ENCODE peak calls at places on chromosomes 13 and 19, in ten cellular contexts. One of them, this sample, is unnamed.

GRCh38 chr13:35139591-35139990 is 197.5 kb downstream of the NBEA start:
- DNase-seq in left colon: no peak
- DNase-seq in ovary: no peak
- DNase-seq in mesenteric fat pad: no peak
- DNase-seq in left cardiac atrium: no peak
- DNase-seq in RWPE1: no peak
- DNase-seq in HTR-8/SVneo: peak
- DNase-seq in mammary epithelial cell: no peak
- DNase-seq in T-cell: no peak
- DNase-seq in activated effector memory CD4-positive, alpha-beta T cell treated with anti-CD3 and anti-CD28 coated beads, Interleukin-2, amount 50 U/mL, for 16 hours: no peak
- DNase-seq in this sample: no peak

GRCh38 chr19:2812414-2813234 is 7.0 kb upstream of the ZNF554 start:
- DNase-seq in left colon: no peak
- DNase-seq in ovary: no peak
- DNase-seq in mesenteric fat pad: no peak
- DNase-seq in left cardiac atrium: no peak
- DNase-seq in RWPE1: no peak
- DNase-seq in HTR-8/SVneo: no peak
- DNase-seq in mammary epithelial cell: no peak
- DNase-seq in T-cell: no peak
- DNase-seq in activated effector memory CD4-positive, alpha-beta T cell treated with anti-CD3 and anti-CD28 coated beads, Interleukin-2, amount 50 U/mL, for 16 hours: no peak
- DNase-seq in this sample: no peak

GRCh38 chr19:40614595-40615411 is 13.6 kb downstream of the LTBP4 start:
- DNase-seq in left colon: peak
- DNase-seq in ovary: peak
- DNase-seq in mesenteric fat pad: no peak
- DNase-seq in left cardiac atrium: peak
- DNase-seq in RWPE1: peak
- DNase-seq in HTR-8/SVneo: peak
- DNase-seq in mammary epithelial cell: peak
- DNase-seq in T-cell: peak
- DNase-seq in activated effector memory CD4-positive, alpha-beta T cell treated with anti-CD3 and anti-CD28 coated beads, Interleukin-2, amount 50 U/mL, for 16 hours: peak
- DNase-seq in this sample: peak

GRCh38 chr19:10852098-10852800 is 4.0 kb downstream of the C19orf38 start:
- DNase-seq in left colon: no peak
- DNase-seq in ovary: no peak
- DNase-seq in mesenteric fat pad: no peak
- DNase-seq in left cardiac atrium: no peak
- DNase-seq in RWPE1: no peak
- DNase-seq in HTR-8/SVneo: peak
- DNase-seq in mammary epithelial cell: peak
- DNase-seq in T-cell: no peak
- DNase-seq in activated effector memory CD4-positive, alpha-beta T cell treated with anti-CD3 and anti-CD28 coated beads, Interleukin-2, amount 50 U/mL, for 16 hours: no peak
- DNase-seq in this sample: no peak

GRCh38 chr19:13849991-13850909 is 26.7 kb upstream of the NANOS3 start:
- DNase-seq in left colon: peak
- DNase-seq in ovary: peak
- DNase-seq in mesenteric fat pad: peak
- DNase-seq in left cardiac atrium: peak
- DNase-seq in RWPE1: no peak
- DNase-seq in HTR-8/SVneo: no peak
- DNase-seq in mammary epithelial cell: peak
- DNase-seq in T-cell: peak
- DNase-seq in activated effector memory CD4-positive, alpha-beta T cell treated with anti-CD3 and anti-CD28 coated beads, Interleukin-2, amount 50 U/mL, for 16 hours: peak
- DNase-seq in this sample: peak

GRCh38 chr19:46603752-46604241 is 2.7 kb downstream of the CALM3 start:
- DNase-seq in left colon: no peak
- DNase-seq in ovary: no peak
- DNase-seq in mesenteric fat pad: peak
- DNase-seq in left cardiac atrium: no peak
- DNase-seq in RWPE1: no peak
- DNase-seq in HTR-8/SVneo: no peak
- DNase-seq in mammary epithelial cell: no peak
- DNase-seq in T-cell: no peak
- DNase-seq in activated effector memory CD4-positive, alpha-beta T cell treated with anti-CD3 and anti-CD28 coated beads, Interleukin-2, amount 50 U/mL, for 16 hours: peak
- DNase-seq in this sample: peak

GRCh38 chr19:50557009-50557613 is 11.1 kb downstream of the LRRC4B start:
- DNase-seq in left colon: no peak
- DNase-seq in ovary: no peak
- DNase-seq in mesenteric fat pad: no peak
- DNase-seq in left cardiac atrium: no peak
- DNase-seq in RWPE1: no peak
- DNase-seq in HTR-8/SVneo: no peak
- DNase-seq in mammary epithelial cell: no peak
- DNase-seq in T-cell: no peak
- DNase-seq in activated effector memory CD4-positive, alpha-beta T cell treated with anti-CD3 and anti-CD28 coated beads, Interleukin-2, amount 50 U/mL, for 16 hours: no peak
- DNase-seq in this sample: no peak

GRCh38 chr13:41601718-41602445 is 144.5 kb downstream of the RGCC start:
- DNase-seq in left colon: no peak
- DNase-seq in ovary: no peak
- DNase-seq in mesenteric fat pad: no peak
- DNase-seq in left cardiac atrium: no peak
- DNase-seq in RWPE1: no peak
- DNase-seq in HTR-8/SVneo: no peak
- DNase-seq in mammary epithelial cell: peak
- DNase-seq in T-cell: no peak
- DNase-seq in activated effector memory CD4-positive, alpha-beta T cell treated with anti-CD3 and anti-CD28 coated beads, Interleukin-2, amount 50 U/mL, for 16 hours: no peak
- DNase-seq in this sample: no peak

GRCh38 chr13:44930907-44931676 is 58.2 kb downstream of the NUFIP1 start:
- DNase-seq in left colon: no peak
- DNase-seq in ovary: no peak
- DNase-seq in mesenteric fat pad: no peak
- DNase-seq in left cardiac atrium: no peak
- DNase-seq in RWPE1: no peak
- DNase-seq in HTR-8/SVneo: no peak
- DNase-seq in mammary epithelial cell: peak
- DNase-seq in T-cell: no peak
- DNase-seq in activated effector memory CD4-positive, alpha-beta T cell treated with anti-CD3 and anti-CD28 coated beads, Interleukin-2, amount 50 U/mL, for 16 hours: no peak
- DNase-seq in this sample: no peak

GRCh38 chr19:9406798-9407352 is 28.5 kb downstream of the ZNF266 start:
- DNase-seq in left colon: peak
- DNase-seq in ovary: peak
- DNase-seq in mesenteric fat pad: no peak
- DNase-seq in left cardiac atrium: peak
- DNase-seq in RWPE1: peak
- DNase-seq in HTR-8/SVneo: peak
- DNase-seq in mammary epithelial cell: peak
- DNase-seq in T-cell: no peak
- DNase-seq in activated effector memory CD4-positive, alpha-beta T cell treated with anti-CD3 and anti-CD28 coated beads, Interleukin-2, amount 50 U/mL, for 16 hours: peak
- DNase-seq in this sample: peak

GRCh38 chr19:40523322-40524047 is 53.2 kb upstream of the SHKBP1 start:
- DNase-seq in left colon: peak
- DNase-seq in ovary: peak
- DNase-seq in mesenteric fat pad: no peak
- DNase-seq in left cardiac atrium: peak
- DNase-seq in RWPE1: peak
- DNase-seq in HTR-8/SVneo: peak
- DNase-seq in mammary epithelial cell: peak
- DNase-seq in T-cell: peak
- DNase-seq in activated effector memory CD4-positive, alpha-beta T cell treated with anti-CD3 and anti-CD28 coated beads, Interleukin-2, amount 50 U/mL, for 16 hours: peak
- DNase-seq in this sample: peak

This sample was measured in aorta.